ENCODE peak calls at places on chromosome 5, in nine cellular contexts. Z, R, D, X, J, P, Q, W and C are unnamed samples.

GRCh38 chr5:139148306-139148705 is 49.9 kb downstream of the SIL1 start:
- DNase-seq in Z (no peak), R (no peak), D (no peak), X (no peak), J (no peak), P (no peak), Q (no peak), W (no peak), C (no peak)

GRCh38 chr5:150329881-150330876 is 27.3 kb upstream of the TCOF1 start:
- DNase-seq in Z (no peak), R (no peak), D (no peak), X (no peak), J (no peak), P (no peak), Q (no peak), W (no peak), C (no peak)

GRCh38 chr5:137760294-137761019 is 6.3 kb upstream of the HNRNPA0 start:
- DNase-seq in Z (no peak), R (no peak), D (no peak), X (no peak), J (no peak), P (no peak), Q (no peak), W (no peak), C (no peak)

GRCh38 chr5:1285141-1285540 is 9.7 kb downstream of the TERT start:
- DNase-seq in Z (no peak), R (no peak), D (no peak), X (no peak), J (no peak), P (no peak), Q (no peak), W (no peak), C (no peak)

GRCh38 chr5:157993201-157993600 is 134.3 kb upstream of the CLINT1 start:
- DNase-seq in Z (no peak), R (no peak), D (no peak), X (no peak), J (no peak), P (no peak), Q (no peak), W (no peak), C (no peak)

GRCh38 chr5:140556438-140556837 is 835 bp downstream of the SRA1 start:
- DNase-seq in Z (no peak), R (no peak), D (no peak), X (no peak), J (no peak), P (no peak), Q (no peak), W (no peak), C (peak; percentile 53)

GRCh38 chr5:94941113-94941765 is 322.8 kb downstream of the SLF1 start:
- DNase-seq in Z (no peak), R (no peak), D (no peak), X (no peak), J (no peak), P (no peak), Q (no peak), W (no peak), C (no peak)

GRCh38 chr5:57176350-57176857 is 2.5 kb downstream of the GPBP1 start:
- DNase-seq in Z (no peak), R (no peak), D (no peak), X (peak; percentile 74), J (peak; percentile 26), P (no peak), Q (peak; percentile 24), W (no peak), C (peak; percentile 81)

GRCh38 chr5:88677502-88677901 is 205.5 kb downstream of the MEF2C start:
- DNase-seq in Z (no peak), R (no peak), D (no peak), X (no peak), J (no peak), P (no peak), Q (no peak), W (no peak), C (no peak)

GRCh38 chr5:54302267-54302687 is 8.1 kb downstream of the ARL15 start:
- DNase-seq in Z (no peak), R (no peak), D (no peak), X (no peak), J (no peak), P (no peak), Q (no peak), W (no peak), C (peak; percentile 68)

GRCh38 chr5:80961376-80962281 is 1.5 kb downstream of the RASGRF2 start:
- DNase-seq in Z (no peak), R (peak; percentile 39), D (peak; percentile 40), X (no peak), J (no peak), P (peak; percentile 38), Q (peak; percentile 54), W (peak; percentile 65), C (peak; percentile 40)

GRCh38 chr5:104635216-104635615 is 1072.6 kb upstream of the NUDT12 start:
- DNase-seq in Z (no peak), R (no peak), D (no peak), X (no peak), J (peak; percentile 57), P (no peak), Q (no peak), W (no peak), C (peak; percentile 67)

GRCh38 chr5:173629628-173630027 is 13.2 kb upstream of the BOD1 start:
- DNase-seq in Z (no peak), R (no peak), D (no peak), X (no peak), J (no peak), P (no peak), Q (no peak), W (no peak), C (no peak)

GRCh38 chr5:171431251-171431777 is 11.9 kb downstream of the FGF18 start:
- DNase-seq in Z (no peak), R (no peak), D (no peak), X (no peak), J (no peak), P (no peak), Q (no peak), W (no peak), C (no peak)

GRCh38 chr5:101424530-101425175 is 521.6 kb upstream of the ST8SIA4 start:
- DNase-seq in Z (no peak), R (no peak), D (no peak), X (peak; percentile 35), J (peak; percentile 56), P (no peak), Q (no peak), W (no peak), C (peak; percentile 95)

GRCh38 chr5:154683101-154683757 is 71.9 kb upstream of the LARP1 start:
- DNase-seq in Z (no peak), R (no peak), D (no peak), X (no peak), J (no peak), P (no peak), Q (no peak), W (no peak), C (no peak)